ENCODE peak calls at places on chromosomes 11 and 22, in seven cellular contexts. R, T, X, P, S, K and Z are unnamed samples.
A peak's percentile ranks its signal among the peaks of the same experiment; 100 is the strongest.

GRCh38 chr11:93832780-93833179 is 17.6 kb downstream of the VSTM5 start:
- DNase-seq in P (no peak), T (no peak), R (no peak), X (no peak), K (no peak), S (no peak), Z (no peak)

GRCh38 chr11:117606211-117606610 is 190.8 kb downstream of the DSCAML1 start:
- DNase-seq in T (peak; percentile 62), P (no peak), S (no peak), X (no peak), R (no peak), K (no peak), Z (no peak)

GRCh38 chr11:12741671-12742216 is 67.5 kb downstream of the TEAD1 start:
- DNase-seq in R (no peak), X (no peak), K (no peak), T (no peak), P (no peak), S (no peak), Z (no peak)

GRCh38 chr11:44865866-44866272 is 84.8 kb downstream of the TP53I11 start:
- DNase-seq in P (peak; percentile 61), S (no peak), R (no peak), X (no peak), T (no peak), K (no peak), Z (no peak)

GRCh38 chr11:45332486-45332934 is 46.4 kb upstream of the SYT13 start:
- DNase-seq in P (peak; percentile 81), R (peak; percentile 29), K (peak; percentile 23), X (peak; percentile 73), S (peak; percentile 34), T (no peak), Z (peak; percentile 48)

GRCh38 chr22:20624161-20624616 is 116.8 kb downstream of the MED15 start:
- DNase-seq in R (no peak), P (no peak), K (no peak), X (no peak), S (no peak), T (peak; percentile 85), Z (no peak)

GRCh38 chr11:77436501-77436900 is 37.4 kb downstream of the PAK1 start:
- DNase-seq in P (no peak), X (no peak), K (no peak), S (no peak), T (no peak), R (no peak), Z (no peak)

GRCh38 chr22:35301370-35301874 is 1.7 kb downstream of the TOM1 start:
- DNase-seq in S (no peak), R (no peak), X (peak; percentile 60), K (no peak), T (no peak), P (no peak), Z (peak; percentile 25)

GRCh38 chr11:116960916-116961315 is 123.5 kb upstream of the APOA1 start:
- DNase-seq in X (no peak), K (no peak), S (no peak), T (no peak), P (no peak), R (no peak), Z (peak; percentile 16)

GRCh38 chr11:9180784-9181183 is 84.4 kb downstream of the DENND5A start:
- DNase-seq in T (no peak), S (no peak), X (no peak), R (no peak), P (no peak), K (no peak), Z (peak; percentile 62)

GRCh38 chr11:70542811-70543210 is 144.5 kb downstream of the CTTN start:
- DNase-seq in R (no peak), P (no peak), S (no peak), X (no peak), T (no peak), K (no peak), Z (no peak)

GRCh38 chr22:31488346-31488883 is 1.2 kb downstream of the EIF4ENIF1 start:
- DNase-seq in P (no peak), S (no peak), R (no peak), X (no peak), K (no peak), T (no peak), Z (no peak)

GRCh38 chr11:15038963-15039362 is 34.4 kb upstream of the CALCB start:
- DNase-seq in P (no peak), K (no peak), R (no peak), X (peak; percentile 45), T (no peak), S (no peak), Z (peak; percentile 49)

GRCh38 chr22:42189761-42190160 is 59.2 kb upstream of the CYP2D6 start:
- DNase-seq in S (no peak), K (no peak), X (no peak), T (no peak), P (no peak), R (no peak), Z (no peak)

GRCh38 chr22:50072714-50073538 is 12.3 kb downstream of the MLC1 start:
- DNase-seq in X (no peak), T (no peak), S (no peak), R (no peak), P (no peak), K (no peak), Z (no peak)

GRCh38 chr11:77069336-77069968 is 2.7 kb downstream of the CAPN5 start:
- DNase-seq in R (no peak), X (no peak), S (no peak), P (no peak), K (no peak), T (no peak), Z (no peak)

GRCh38 chr11:26753738-26754504 is 32.1 kb upstream of the SLC5A12 start:
- DNase-seq in X (peak; percentile 85), P (peak; percentile 8), K (no peak), S (no peak), R (no peak), T (no peak), Z (peak; percentile 96)

GRCh38 chr22:46201059-46201757 is 48.9 kb downstream of the CDPF1 start:
- DNase-seq in S (no peak), X (peak; percentile 80), K (no peak), P (no peak), R (no peak), T (no peak), Z (peak; percentile 68)

GRCh38 chr22:37105154-37105553 is 4.4 kb downstream of the TMPRSS6 start:
- DNase-seq in T (no peak), X (peak; percentile 9), S (no peak), P (no peak), R (no peak), K (no peak), Z (no peak)

GRCh38 chr11:103651341-103651998 is 385.0 kb upstream of the DDI1 start:
- DNase-seq in S (no peak), X (no peak), T (no peak), R (no peak), K (no peak), P (no peak), Z (no peak)

GRCh38 chr11:2204361-2205213 is 33.0 kb upstream of the TH start:
- DNase-seq in P (no peak), S (no peak), K (no peak), T (no peak), X (peak; percentile 54), R (no peak), Z (no peak)

GRCh38 chr22:40479126-40479800 is 108.9 kb downstream of the SGSM3 start:
- DNase-seq in K (no peak), T (no peak), S (no peak), R (no peak), P (no peak), X (no peak), Z (peak; percentile 17)

GRCh38 chr22:45777046-45777851 is 105.6 kb downstream of the ATXN10 start:
- DNase-seq in P (no peak), R (no peak), K (no peak), X (peak; percentile 5), T (no peak), S (no peak), Z (no peak)

GRCh38 chr11:28107331-28107725 is 628 bp downstream of the KIF18A start:
- DNase-seq in T (peak; percentile 21), K (no peak), P (no peak), X (no peak), R (no peak), S (no peak), Z (no peak)

GRCh38 chr22:46104170-46104880 is 46.0 kb upstream of the PPARA start:
- DNase-seq in X (peak; percentile 62), K (no peak), S (no peak), P (no peak), T (no peak), R (no peak), Z (no peak)

GRCh38 chr11:15958939-15959338 is 397.4 kb downstream of the SOX6 start:
- DNase-seq in X (no peak), P (no peak), R (no peak), T (no peak), K (no peak), S (no peak), Z (no peak)

GRCh38 chr22:27125539-27125938 is 468.2 kb downstream of the MIAT start:
- DNase-seq in T (no peak), X (no peak), P (no peak), S (no peak), K (no peak), R (no peak), Z (no peak)

GRCh38 chr11:17421781-17422180 is 33.3 kb upstream of the KCNJ11 start:
- DNase-seq in T (no peak), S (no peak), R (no peak), X (no peak), P (no peak), K (no peak), Z (no peak)

GRCh38 chr11:70065318-70066135 is 12.6 kb upstream of the ANO1 start:
- DNase-seq in X (no peak), T (no peak), S (no peak), R (no peak), K (no peak), P (no peak), Z (no peak)

GRCh38 chr22:19035474-19036228 is 86.6 kb downstream of the DGCR2 start:
- DNase-seq in S (no peak), P (peak; percentile 9), X (peak; percentile 22), R (no peak), T (no peak), K (no peak), Z (peak; percentile 42)

GRCh38 chr11:4167758-4168157 is 73.2 kb downstream of the RRM1 start:
- DNase-seq in X (no peak), S (no peak), P (no peak), T (no peak), R (no peak), K (no peak), Z (no peak)

GRCh38 chr22:47796128-47796908 is 1033.9 kb downstream of the TBC1D22A start:
- DNase-seq in K (no peak), S (no peak), R (no peak), T (no peak), X (no peak), P (no peak), Z (no peak)

GRCh38 chr11:40514124-40514523 is 945.3 kb downstream of the LRRC4C start:
- DNase-seq in K (no peak), P (no peak), X (peak; percentile 71), R (no peak), T (no peak), S (no peak), Z (no peak)

GRCh38 chr11:61826930-61827572 is 1.0 kb upstream of the FADS2 start:
- DNase-seq in X (no peak), T (no peak), R (no peak), K (peak; percentile 64), S (no peak), P (no peak), Z (no peak)

GRCh38 chr11:122863704-122864326 is 18.7 kb upstream of the JHY start:
- DNase-seq in S (peak; percentile 24), T (no peak), X (peak; percentile 57), R (peak; percentile 28), P (peak; percentile 54), K (peak; percentile 24), Z (peak; percentile 61)